ENCODE peak calls at places on chromosomes 5 and 9, in five cellular contexts. F is stimulated activated CD8-positive, alpha-beta memory T cell treated with anti-CD3 and anti-CD28 coated beads, Interleukin-4, amount 100 ng/mL, for 48 hours; X is left colon; S is NCI-H1092 treated with DMSO at 0.1 percent for 48 hours; L is Panc1. E is an unnamed sample.

GRCh38 chr5:119239119-119239417 is 116.8 kb upstream of the TNFAIP8 start:
- DNase-seq in S (no peak), L (no peak), X (no peak), F (no peak), E (no peak)

GRCh38 chr5:167296680-167297079 is 994.8 kb upstream of the WWC1 start:
- DNase-seq in S (no peak), F (no peak), L (no peak), X (no peak), E (no peak)

GRCh38 chr5:175520321-175520720 is 42.0 kb downstream of the SFXN1 start:
- DNase-seq in L (no peak), X (no peak), F (peak; percentile 76), S (no peak), E (no peak)

GRCh38 chr5:77222722-77223121 is 12.2 kb downstream of the PDE8B start:
- DNase-seq in S (no peak), L (no peak), F (no peak), X (no peak), E (no peak)

GRCh38 chr9:88355166-88355565 is 33.1 kb upstream of the SPIN1 start:
- DNase-seq in X (no peak), F (no peak), S (no peak), L (peak; percentile 8), E (no peak)

GRCh38 chr9:98369471-98369870 is 114.0 kb upstream of the TBC1D2 start:
- DNase-seq in S (no peak), F (no peak), L (no peak), X (no peak), E (no peak)

GRCh38 chr5:1110930-1111726 is 735 bp downstream of the SLC12A7 start:
- DNase-seq in S (peak; percentile 15), F (no peak), L (no peak), X (peak; percentile 71), E (no peak)

GRCh38 chr9:136799079-136799853 is 3.1 kb downstream of the CCDC183 start:
- DNase-seq in X (peak; percentile 88), F (no peak), L (no peak), S (peak; percentile 76), E (no peak)

GRCh38 chr5:105828855-105829254 is 1841.9 kb downstream of the EFNA5 start:
- DNase-seq in X (no peak), S (no peak), F (no peak), L (no peak), E (no peak)

GRCh38 chr9:97790542-97790941 is 62.5 kb upstream of the FOXE1 start:
- DNase-seq in F (no peak), S (no peak), X (no peak), L (no peak), E (no peak)

GRCh38 chr5:153372433-153373167 is 117.9 kb upstream of the GRIA1 start:
- DNase-seq in X (no peak), F (no peak), L (no peak), S (peak; percentile 61), E (no peak)

GRCh38 chr5:143182901-143183820 is 220.3 kb downstream of the NR3C1 start:
- DNase-seq in S (peak; percentile 13), L (no peak), F (peak; percentile 78), X (no peak), E (no peak)

GRCh38 chr5:159616967-159617366 is 286.7 kb upstream of the IL12B start:
- DNase-seq in S (no peak), F (no peak), L (no peak), X (no peak), E (no peak)